ENCODE peak calls at places on chromosomes 12 and 14, in four cellular contexts. O is left ventricle myocardium inferior, C is ovary, V is HCT116. X is an unnamed sample.

GRCh38 chr12:50187084-50187900 is 20.1 kb upstream of the CERS5 start:
- DNase-seq in O (no peak), C (no peak), V (no peak), X (no peak)

GRCh38 chr12:109612975-109613502 is 39.4 kb downstream of the MVK start:
- DNase-seq in O (no peak), C (no peak), V (no peak), X (no peak)

GRCh38 chr12:65673732-65674131 is 150.6 kb upstream of the HMGA2 start:
- DNase-seq in O (no peak), C (no peak), V (no peak), X (no peak)

GRCh38 chr12:54980341-54980740 is 4.2 kb downstream of the TESPA1 start:
- DNase-seq in O (no peak), C (no peak), V (no peak), X (no peak)

GRCh38 chr14:100429537-100429936 is 106.4 kb downstream of the SLC25A47 start:
- DNase-seq in O (no peak), C (no peak), V (no peak), X (no peak)

GRCh38 chr12:46933947-46934346 is 108.2 kb upstream of the SLC38A4 start:
- DNase-seq in O (no peak), C (no peak), V (no peak), X (no peak)

GRCh38 chr12:74889563-74890236 is 319.9 kb downstream of the KCNC2 start:
- DNase-seq in O (no peak), C (no peak), V (peak), X (no peak)

GRCh38 chr12:129393357-129393937 is 510.4 kb downstream of the TMEM132D start:
- DNase-seq in O (no peak), C (no peak), V (no peak), X (no peak)

GRCh38 chr12:96261557-96261956 is 67.4 kb downstream of the ELK3 start:
- DNase-seq in O (no peak), C (no peak), V (no peak), X (no peak)

GRCh38 chr14:71320734-71321555 is 413.7 kb downstream of the PCNX1 start:
- DNase-seq in O (peak), C (peak), V (no peak), X (peak)

GRCh38 chr12:12796928-12797788 is 11.7 kb downstream of the APOLD1 start:
- DNase-seq in O (no peak), C (no peak), V (no peak), X (no peak)

GRCh38 chr12:39392154-39392925 is 50.6 kb downstream of the KIF21A start:
- DNase-seq in O (no peak), C (no peak), V (no peak), X (no peak)

GRCh38 chr14:18688346-18688745 is 87.4 kb downstream of the OR11H12 start:
- DNase-seq in O (no peak), C (no peak), V (no peak), X (no peak)

GRCh38 chr12:80321653-80322052 is 122.4 kb upstream of the PTPRQ start:
- DNase-seq in O (no peak), C (no peak), V (no peak), X (no peak)

GRCh38 chr14:86450075-86450474 is 920.1 kb downstream of the FLRT2 start:
- DNase-seq in O (no peak), C (no peak), V (no peak), X (no peak)

GRCh38 chr12:54338682-54339296 is 13.9 kb downstream of the COPZ1 start:
- DNase-seq in O (no peak), C (no peak), V (no peak), X (no peak)

GRCh38 chr14:22518073-22518472 is 71.0 kb downstream of the DAD1 start:
- DNase-seq in O (no peak), C (no peak), V (no peak), X (no peak)

GRCh38 chr14:68781161-68782021 is 11.5 kb downstream of the ZFP36L1 start:
- DNase-seq in O (no peak), C (peak), V (no peak), X (no peak)

GRCh38 chr12:119288559-119288958 is 46.0 kb upstream of the CCDC60 start:
- DNase-seq in O (no peak), C (no peak), V (no peak), X (no peak)

GRCh38 chr14:89237923-89238529 is 179.0 kb downstream of the FOXN3 start:
- DNase-seq in O (no peak), C (no peak), V (no peak), X (no peak)

GRCh38 chr12:67798763-67799162 is 150.2 kb downstream of the DYRK2 start:
- DNase-seq in O (no peak), C (no peak), V (no peak), X (no peak)

GRCh38 chr12:15131462-15131861 is 89.8 kb downstream of the RERG start:
- DNase-seq in O (no peak), C (no peak), V (no peak), X (no peak)

GRCh38 chr12:13173537-13173936 is 23.0 kb upstream of the EMP1 start:
- DNase-seq in O (peak), C (no peak), V (peak), X (peak)

GRCh38 chr14:50926851-50927386 is 17.4 kb downstream of the PYGL start:
- DNase-seq in O (no peak), C (no peak), V (no peak), X (no peak)

GRCh38 chr12:6074979-6075585 is 49.4 kb downstream of the VWF start:
- DNase-seq in O (peak), C (no peak), V (no peak), X (peak)

GRCh38 chr12:5043589-5044419 is at the start of gene KCNA5:
- DNase-seq in O (peak), C (no peak), V (no peak), X (peak)

GRCh38 chr12:120536064-120536791 is 2.1 kb downstream of the RNF10 start:
- DNase-seq in O (no peak), C (no peak), V (no peak), X (no peak)

GRCh38 chr14:55416866-55417265 is 5.2 kb upstream of the ATG14 start:
- DNase-seq in O (no peak), C (no peak), V (peak), X (no peak)
- TF ChIP-seq CTCF in O (no peak), C (no peak), V (peak), X (no peak)

GRCh38 chr12:115885040-115885439 is 392.5 kb downstream of the MED13L start:
- DNase-seq in O (no peak), C (no peak), V (no peak), X (no peak)
- H3K27ac ChIP-seq in O (no peak), C (no peak), V (no peak), X (no peak)

GRCh38 chr14:58390830-58391229 is 4.9 kb upstream of the TOMM20L start:
- DNase-seq in O (no peak), C (no peak), V (no peak), X (no peak)

GRCh38 chr14:58398495-58398894 is 2.8 kb downstream of the TOMM20L start:
- DNase-seq in O (no peak), C (no peak), V (no peak), X (no peak)

GRCh38 chr14:58395565-58395814 is 240 bp upstream of the TOMM20L start:
- DNase-seq in O (no peak), C (no peak), V (no peak), X (no peak)

GRCh38 chr14:58398895-58399294 is 3.2 kb downstream of the TOMM20L start:
- DNase-seq in O (no peak), C (no peak), V (no peak), X (no peak)

DNA sequence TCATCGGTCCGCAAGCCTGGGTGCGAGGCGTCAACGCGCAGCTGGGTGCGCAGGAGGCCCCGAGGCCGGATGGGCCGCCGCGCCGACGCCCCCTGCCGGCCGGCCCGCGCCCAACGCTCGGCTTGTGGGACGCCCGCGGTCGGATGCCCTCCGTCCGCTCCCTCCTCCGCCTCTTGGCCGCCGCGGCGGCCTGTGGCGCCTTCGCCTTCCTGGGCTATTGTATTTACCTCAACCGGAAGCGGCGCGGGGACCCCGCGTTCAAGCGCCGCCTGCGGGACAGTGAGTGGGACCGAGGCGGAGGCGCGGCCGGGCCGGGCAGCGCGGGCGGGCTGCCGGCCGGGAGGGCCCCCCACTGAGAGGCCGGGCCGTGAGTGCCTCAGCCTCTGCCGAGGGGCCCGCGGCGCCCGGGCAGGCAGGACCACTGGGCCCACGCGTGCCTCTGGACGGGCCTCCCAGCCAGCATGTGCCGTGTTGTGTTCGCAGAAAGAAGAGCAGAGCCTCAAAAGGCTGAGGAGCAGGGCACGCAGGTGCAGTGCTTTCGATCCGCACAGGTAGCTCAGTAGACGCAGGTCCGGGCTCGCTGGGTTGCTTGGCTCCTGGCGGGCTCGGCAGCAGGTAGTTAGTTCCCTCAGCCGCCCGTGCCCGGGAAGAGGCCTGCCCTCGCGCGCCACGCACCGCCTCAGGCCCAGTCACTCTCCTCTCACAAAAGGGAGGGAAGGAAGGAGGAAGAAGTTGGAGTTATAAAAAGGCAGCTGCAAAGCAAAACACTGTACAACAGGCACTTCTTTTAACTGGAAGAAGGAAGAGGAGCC is at the start of gene TOMM20L:
- DNase-seq in O (peak), C (peak), V (peak), X (peak)
- TF ChIP-seq CTCF in O (peak), C (peak), V (peak), X (peak)

GRCh38 chr14:90457191-90457590 is 60.4 kb downstream of the CALM1 start:
- DNase-seq in O (no peak), C (no peak), V (no peak), X (no peak)

GRCh38 chr14:90460136-90460535 is 63.3 kb downstream of the CALM1 start:
- DNase-seq in O (no peak), C (no peak), V (no peak), X (no peak)

GRCh38 chr14:90456551-90456950 is 59.7 kb downstream of the CALM1 start:
- DNase-seq in O (no peak), C (no peak), V (no peak), X (no peak)

GRCh38 chr14:90461425-90461824 is 64.6 kb downstream of the CALM1 start:
- DNase-seq in O (no peak), C (no peak), V (peak), X (no peak)

DNA sequence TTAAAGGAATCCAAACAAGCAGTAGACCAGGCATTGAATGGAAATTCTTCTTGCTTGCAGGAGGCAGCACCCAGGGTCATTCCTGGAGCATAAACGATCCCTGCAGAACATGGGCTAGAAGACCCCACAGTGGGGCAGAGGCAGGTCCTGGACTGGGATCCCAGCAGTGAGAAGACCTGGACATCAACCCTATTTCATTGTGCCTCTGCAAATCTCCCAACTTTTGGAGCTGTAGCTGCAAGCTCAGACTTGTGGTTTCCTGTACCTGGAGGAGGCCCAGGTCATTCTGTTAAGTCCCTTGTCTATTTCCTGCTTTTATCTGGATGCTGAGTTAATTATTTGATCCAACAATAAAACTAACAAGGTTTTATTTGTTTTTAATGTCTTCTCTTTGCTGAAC is 61.7 kb downstream of the CALM1 start:
- DNase-seq in O (no peak), C (no peak), V (no peak), X (no peak)
- H3K27ac ChIP-seq in O (no peak), C (no peak), V (no peak), X (no peak)

DNA sequence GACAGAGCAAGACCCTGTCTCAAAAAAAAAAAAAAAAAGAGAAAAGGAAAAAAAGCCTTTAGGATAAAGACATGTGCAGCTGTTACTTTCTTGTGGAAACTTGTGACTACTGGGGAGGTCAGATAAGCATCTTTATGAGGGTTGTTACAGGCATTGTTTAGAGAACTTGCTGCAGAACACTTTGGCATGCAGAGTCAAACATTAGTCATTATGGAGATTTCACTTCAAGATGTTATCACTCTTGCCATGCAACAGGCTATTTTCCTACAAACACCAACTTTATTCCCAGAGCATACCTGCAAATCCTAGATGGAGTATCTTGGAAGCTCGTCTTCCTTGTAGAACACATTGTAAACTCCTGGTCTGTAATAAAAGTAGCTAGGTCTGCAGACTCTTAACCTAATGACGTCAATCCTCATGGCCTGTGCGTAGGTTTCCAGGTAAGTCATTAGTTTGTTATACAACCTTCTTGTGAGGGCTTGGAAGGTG is 36.3 kb upstream of the WDR89 start:
- DNase-seq in O (no peak), C (no peak), V (no peak), X (no peak)
- TF ChIP-seq CTCF in O (no peak), C (no peak), V (no peak), X (no peak)

GRCh38 chr12:63928305-63928704 is 83.8 kb downstream of the SRGAP1 start:
- DNase-seq in O (no peak), C (no peak), V (no peak), X (no peak)

GRCh38 chr12:63929426-63929825 is 84.9 kb downstream of the SRGAP1 start:
- DNase-seq in O (no peak), C (no peak), V (no peak), X (no peak)

GRCh38 chr12:63931703-63932102 is 87.2 kb downstream of the SRGAP1 start:
- DNase-seq in O (no peak), C (no peak), V (no peak), X (no peak)

GRCh38 chr12:63927511-63927910 is 83.0 kb downstream of the SRGAP1 start:
- DNase-seq in O (no peak), C (no peak), V (no peak), X (no peak)

GRCh38 chr12:63930971-63931370 is 86.5 kb downstream of the SRGAP1 start:
- DNase-seq in O (no peak), C (no peak), V (no peak), X (no peak)
- H3K27ac ChIP-seq in O (no peak), C (no peak), V (no peak), X (no peak)

GRCh38 chr12:131836193-131836592 is 8.0 kb downstream of the MMP17 start:
- DNase-seq in O (no peak), C (no peak), V (no peak), X (no peak)
- TF ChIP-seq CTCF in O (peak), C (no peak), V (peak), X (peak)

DNA sequence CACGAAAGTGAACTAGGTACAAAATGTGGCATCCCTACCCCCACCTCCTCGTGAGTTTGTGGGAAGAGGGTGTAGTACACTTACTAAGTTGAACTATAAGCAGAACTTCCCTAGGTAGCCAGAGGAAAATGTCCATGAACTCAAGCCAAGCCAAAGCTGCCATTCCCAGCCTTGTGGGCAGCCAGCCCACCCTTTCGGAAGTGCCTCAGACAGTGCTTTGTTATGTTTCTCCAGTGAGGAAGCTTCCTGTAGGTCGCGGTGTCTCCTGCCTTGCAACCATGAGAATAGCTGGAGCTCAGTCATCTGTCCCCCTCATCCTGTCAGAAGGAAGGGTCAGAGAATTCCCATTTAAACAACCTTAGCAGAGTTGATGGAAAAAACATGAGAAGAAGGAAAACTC is 266.9 kb downstream of the DUSP6 start:
- DNase-seq in O (peak), C (no peak), V (no peak), X (peak)
- H3K27ac ChIP-seq in O (peak), C (no peak), V (no peak), X (no peak)

DNA sequence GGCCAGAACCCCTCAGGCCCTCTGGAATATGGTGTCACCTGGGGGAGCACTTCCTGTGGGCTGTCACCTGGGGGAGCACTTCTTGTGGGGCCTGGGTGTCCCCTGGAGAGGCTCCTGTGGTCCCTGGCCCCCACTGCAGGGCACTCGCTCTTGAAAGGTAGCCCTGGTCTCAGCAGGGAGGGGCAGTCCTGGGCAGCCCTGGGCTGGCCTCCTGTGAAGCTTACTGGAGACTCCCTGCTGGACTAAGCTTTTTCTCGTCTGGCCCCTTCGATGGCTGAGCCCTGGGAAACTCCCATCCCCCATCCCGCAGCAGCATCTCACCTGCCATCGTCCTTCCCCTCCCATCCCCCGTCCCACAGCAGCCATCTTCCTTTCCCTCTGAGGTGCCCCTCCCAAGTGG is 17.7 kb downstream of the FBRSL1 start:
- DNase-seq in O (no peak), C (no peak), V (no peak), X (no peak)
- TF ChIP-seq CTCF in O (no peak), C (no peak), V (peak), X (no peak)